ENCODE peak calls at places on chromosomes 13 and 19, in ten cellular contexts. One of them, this sample, is unnamed.

GRCh38 chr19:18999896-19000620 is 33.3 kb downstream of the SUGP2 start:
- DNase-seq in lower leg skin: no peak
- DNase-seq in RWPE1: no peak
- DNase-seq in nephron progenitor cell: no peak
- DNase-seq in H9: no peak
- DNase-seq in AG04449: no peak
- DNase-seq in body of pancreas: no peak
- DNase-seq in AG09319: no peak
- DNase-seq in bronchial epithelial cell: no peak
- DNase-seq in A549: peak
- DNase-seq in this sample: no peak

GRCh38 chr19:46466536-46467199 is 4.7 kb downstream of the PNMA8A start:
- DNase-seq in H9: no peak
- DNase-seq in RWPE1: peak
- DNase-seq in bronchial epithelial cell: peak
- DNase-seq in AG09319: no peak
- DNase-seq in body of pancreas: no peak
- DNase-seq in AG04449: peak
- DNase-seq in lower leg skin: no peak
- DNase-seq in A549: no peak
- DNase-seq in nephron progenitor cell: no peak
- DNase-seq in this sample: no peak

GRCh38 chr13:50915562-50915961 is 6.0 kb downstream of the RNASEH2B start:
- DNase-seq in AG04449: no peak
- DNase-seq in A549: no peak
- DNase-seq in lower leg skin: no peak
- DNase-seq in AG09319: no peak
- DNase-seq in bronchial epithelial cell: no peak
- DNase-seq in H9: no peak
- DNase-seq in body of pancreas: no peak
- DNase-seq in nephron progenitor cell: no peak
- DNase-seq in RWPE1: no peak
- DNase-seq in this sample: no peak

GRCh38 chr19:12748489-12748888 is 3.1 kb upstream of the BEST2 start:
- DNase-seq in nephron progenitor cell: no peak
- DNase-seq in RWPE1: no peak
- DNase-seq in AG09319: no peak
- DNase-seq in A549: no peak
- DNase-seq in bronchial epithelial cell: no peak
- DNase-seq in AG04449: no peak
- DNase-seq in body of pancreas: no peak
- DNase-seq in lower leg skin: no peak
- DNase-seq in H9: no peak
- DNase-seq in this sample: no peak

GRCh38 chr19:4081441-4082129 is 14.9 kb upstream of the ZBTB7A start:
- DNase-seq in AG04449: no peak
- DNase-seq in AG09319: no peak
- DNase-seq in H9: no peak
- DNase-seq in lower leg skin: no peak
- DNase-seq in body of pancreas: no peak
- DNase-seq in A549: peak
- DNase-seq in RWPE1: no peak
- DNase-seq in nephron progenitor cell: no peak
- DNase-seq in bronchial epithelial cell: no peak
- DNase-seq in this sample: no peak

GRCh38 chr13:39415403-39415802 is 187.6 kb downstream of the LHFPL6 start:
- DNase-seq in AG09319: no peak
- DNase-seq in nephron progenitor cell: no peak
- DNase-seq in lower leg skin: no peak
- DNase-seq in body of pancreas: peak
- DNase-seq in bronchial epithelial cell: peak
- DNase-seq in H9: peak
- DNase-seq in RWPE1: peak
- DNase-seq in A549: peak
- DNase-seq in AG04449: no peak
- DNase-seq in this sample: no peak

GRCh38 chr19:49741210-49741844 is 21.8 kb downstream of the TSKS start:
- DNase-seq in RWPE1: no peak
- DNase-seq in AG09319: no peak
- DNase-seq in lower leg skin: no peak
- DNase-seq in bronchial epithelial cell: no peak
- DNase-seq in H9: no peak
- DNase-seq in AG04449: no peak
- DNase-seq in A549: no peak
- DNase-seq in nephron progenitor cell: no peak
- DNase-seq in body of pancreas: no peak
- DNase-seq in this sample: no peak

GRCh38 chr19:39936020-39936419 is 1.6 kb upstream of the FCGBP start:
- DNase-seq in nephron progenitor cell: no peak
- DNase-seq in RWPE1: no peak
- DNase-seq in bronchial epithelial cell: no peak
- DNase-seq in body of pancreas: no peak
- DNase-seq in lower leg skin: no peak
- DNase-seq in AG09319: no peak
- DNase-seq in H9: no peak
- DNase-seq in AG04449: no peak
- DNase-seq in A549: peak
- DNase-seq in this sample: no peak

GRCh38 chr19:48757741-48758144 is 2.4 kb downstream of the FGF21 start:
- DNase-seq in H9: no peak
- DNase-seq in A549: no peak
- DNase-seq in nephron progenitor cell: no peak
- DNase-seq in body of pancreas: no peak
- DNase-seq in AG09319: no peak
- DNase-seq in RWPE1: no peak
- DNase-seq in lower leg skin: no peak
- DNase-seq in bronchial epithelial cell: no peak
- DNase-seq in AG04449: no peak
- DNase-seq in this sample: no peak

GRCh38 chr13:50910483-50910805 is 853 bp downstream of the RNASEH2B start:
- DNase-seq in lower leg skin: no peak
- DNase-seq in RWPE1: peak
- DNase-seq in H9: peak
- DNase-seq in nephron progenitor cell: peak
- DNase-seq in AG09319: no peak
- DNase-seq in A549: peak
- DNase-seq in AG04449: no peak
- DNase-seq in bronchial epithelial cell: no peak
- DNase-seq in body of pancreas: peak
- DNase-seq in this sample: no peak

GRCh38 chr13:89920461-89920860 is 1427.0 kb upstream of the MIR17HG start:
- DNase-seq in lower leg skin: no peak
- DNase-seq in AG04449: no peak
- DNase-seq in body of pancreas: no peak
- DNase-seq in RWPE1: no peak
- DNase-seq in A549: no peak
- DNase-seq in nephron progenitor cell: no peak
- DNase-seq in AG09319: no peak
- DNase-seq in H9: no peak
- DNase-seq in bronchial epithelial cell: no peak
- DNase-seq in this sample: no peak

GRCh38 chr13:35349673-35350278 is 126.7 kb downstream of the MAB21L1 start:
- DNase-seq in bronchial epithelial cell: peak
- DNase-seq in A549: peak
- DNase-seq in AG09319: no peak
- DNase-seq in AG04449: no peak
- DNase-seq in lower leg skin: no peak
- DNase-seq in RWPE1: peak
- DNase-seq in H9: no peak
- DNase-seq in nephron progenitor cell: no peak
- DNase-seq in body of pancreas: no peak
- DNase-seq in this sample: no peak

GRCh38 chr13:110137677-110138008 is 169.3 kb downstream of the COL4A1 start:
- DNase-seq in AG04449: no peak
- DNase-seq in RWPE1: peak
- DNase-seq in body of pancreas: peak
- DNase-seq in lower leg skin: no peak
- DNase-seq in nephron progenitor cell: peak
- DNase-seq in bronchial epithelial cell: no peak
- DNase-seq in A549: peak
- DNase-seq in H9: no peak
- DNase-seq in AG09319: no peak
- DNase-seq in this sample: no peak

GRCh38 chr13:37349916-37350315 is 244.5 kb upstream of the CSNK1A1L start:
- DNase-seq in H9: no peak
- DNase-seq in AG04449: no peak
- DNase-seq in nephron progenitor cell: no peak
- DNase-seq in lower leg skin: no peak
- DNase-seq in RWPE1: no peak
- DNase-seq in bronchial epithelial cell: no peak
- DNase-seq in A549: no peak
- DNase-seq in body of pancreas: no peak
- DNase-seq in AG09319: no peak
- DNase-seq in this sample: no peak

GRCh38 chr13:20401958-20402856 is 123.5 kb downstream of the CRYL1 start:
- DNase-seq in nephron progenitor cell: no peak
- DNase-seq in AG09319: no peak
- DNase-seq in A549: no peak
- DNase-seq in lower leg skin: peak
- DNase-seq in body of pancreas: no peak
- DNase-seq in AG04449: peak
- DNase-seq in bronchial epithelial cell: peak
- DNase-seq in H9: no peak
- DNase-seq in RWPE1: peak
- DNase-seq in this sample: no peak

GRCh38 chr13:35389535-35389934 is 87.0 kb downstream of the MAB21L1 start:
- DNase-seq in bronchial epithelial cell: no peak
- DNase-seq in AG09319: no peak
- DNase-seq in RWPE1: no peak
- DNase-seq in lower leg skin: no peak
- DNase-seq in AG04449: no peak
- DNase-seq in A549: no peak
- DNase-seq in nephron progenitor cell: no peak
- DNase-seq in H9: no peak
- DNase-seq in body of pancreas: no peak
- DNase-seq in this sample: no peak

GRCh38 chr19:45130888-45131615 is 29.7 kb downstream of the NKPD1 start:
- DNase-seq in lower leg skin: no peak
- DNase-seq in AG04449: no peak
- DNase-seq in bronchial epithelial cell: peak
- DNase-seq in AG09319: no peak
- DNase-seq in A549: peak
- DNase-seq in H9: no peak
- DNase-seq in nephron progenitor cell: peak
- DNase-seq in body of pancreas: no peak
- DNase-seq in RWPE1: peak
- DNase-seq in this sample: no peak

DNA sequence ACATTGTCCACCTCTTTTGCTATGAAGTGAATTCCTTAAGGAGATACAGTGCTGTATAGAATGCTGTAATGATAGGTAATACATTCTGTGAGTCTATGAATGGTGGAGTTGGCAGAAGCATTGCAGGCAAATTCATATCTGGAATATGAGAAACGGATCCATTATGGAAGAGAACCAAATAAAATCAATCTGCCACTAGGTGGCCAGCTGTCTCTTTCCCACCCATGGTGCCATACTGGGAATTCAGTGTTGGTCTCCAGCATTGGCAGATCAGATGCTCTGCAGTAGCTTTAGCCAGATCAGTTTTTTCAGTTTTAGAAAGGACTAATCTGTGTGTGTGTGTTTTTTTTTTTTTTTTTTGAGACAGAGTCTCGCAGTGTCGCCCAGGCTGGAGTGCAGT is 27.6 kb downstream of the DNAJC3 start:
- DNase-seq in nephron progenitor cell: no peak
- DNase-seq in bronchial epithelial cell: no peak
- DNase-seq in AG09319: no peak
- DNase-seq in lower leg skin: no peak
- DNase-seq in AG04449: no peak
- DNase-seq in body of pancreas: peak
- DNase-seq in RWPE1: no peak
- DNase-seq in A549: peak
- DNase-seq in H9: no peak
- DNase-seq in this sample: no peak
- TF ChIP-seq CTCF in nephron progenitor cell: peak
- TF ChIP-seq CTCF in bronchial epithelial cell: peak
- TF ChIP-seq CTCF in AG09319: peak
- TF ChIP-seq CTCF in lower leg skin: no peak
- TF ChIP-seq CTCF in AG04449: no peak
- TF ChIP-seq CTCF in body of pancreas: peak
- TF ChIP-seq CTCF in RWPE1: no peak
- TF ChIP-seq CTCF in A549: peak
- TF ChIP-seq CTCF in H9: peak
- TF ChIP-seq CTCF in this sample: no peak

GRCh38 chr19:35741216-35741541 is 1.1 kb downstream of the IGFLR1 start:
- DNase-seq in AG09319: no peak
- DNase-seq in H9: no peak
- DNase-seq in AG04449: no peak
- DNase-seq in bronchial epithelial cell: no peak
- DNase-seq in A549: no peak
- DNase-seq in lower leg skin: no peak
- DNase-seq in body of pancreas: no peak
- DNase-seq in RWPE1: no peak
- DNase-seq in nephron progenitor cell: no peak
- DNase-seq in this sample: no peak
- TF ChIP-seq CTCF in AG09319: no peak
- TF ChIP-seq CTCF in H9: peak
- TF ChIP-seq CTCF in AG04449: no peak
- TF ChIP-seq CTCF in bronchial epithelial cell: no peak
- TF ChIP-seq CTCF in A549: no peak
- TF ChIP-seq CTCF in lower leg skin: no peak
- TF ChIP-seq CTCF in body of pancreas: no peak
- TF ChIP-seq CTCF in RWPE1: no peak
- TF ChIP-seq CTCF in nephron progenitor cell: peak
- TF ChIP-seq CTCF in this sample: no peak

GRCh38 chr13:96000069-96000468 is 53.1 kb downstream of the UGGT2 start:
- DNase-seq in A549: no peak
- DNase-seq in lower leg skin: no peak
- DNase-seq in H9: no peak
- DNase-seq in AG09319: no peak
- DNase-seq in body of pancreas: no peak
- DNase-seq in AG04449: no peak
- DNase-seq in RWPE1: no peak
- DNase-seq in bronchial epithelial cell: no peak
- DNase-seq in nephron progenitor cell: no peak
- DNase-seq in this sample: no peak

GRCh38 chr13:96003304-96003703 is 49.9 kb downstream of the UGGT2 start:
- DNase-seq in A549: peak
- DNase-seq in H9: no peak
- DNase-seq in lower leg skin: no peak
- DNase-seq in AG04449: no peak
- DNase-seq in AG09319: no peak
- DNase-seq in RWPE1: no peak
- DNase-seq in nephron progenitor cell: no peak
- DNase-seq in body of pancreas: no peak
- DNase-seq in bronchial epithelial cell: peak
- DNase-seq in this sample: no peak
- TF ChIP-seq CTCF in A549: no peak
- TF ChIP-seq CTCF in H9: peak
- TF ChIP-seq CTCF in lower leg skin: no peak
- TF ChIP-seq CTCF in AG04449: no peak
- TF ChIP-seq CTCF in AG09319: no peak
- TF ChIP-seq CTCF in RWPE1: no peak
- TF ChIP-seq CTCF in nephron progenitor cell: no peak
- TF ChIP-seq CTCF in body of pancreas: peak
- TF ChIP-seq CTCF in bronchial epithelial cell: no peak
- TF ChIP-seq CTCF in this sample: no peak

DNA sequence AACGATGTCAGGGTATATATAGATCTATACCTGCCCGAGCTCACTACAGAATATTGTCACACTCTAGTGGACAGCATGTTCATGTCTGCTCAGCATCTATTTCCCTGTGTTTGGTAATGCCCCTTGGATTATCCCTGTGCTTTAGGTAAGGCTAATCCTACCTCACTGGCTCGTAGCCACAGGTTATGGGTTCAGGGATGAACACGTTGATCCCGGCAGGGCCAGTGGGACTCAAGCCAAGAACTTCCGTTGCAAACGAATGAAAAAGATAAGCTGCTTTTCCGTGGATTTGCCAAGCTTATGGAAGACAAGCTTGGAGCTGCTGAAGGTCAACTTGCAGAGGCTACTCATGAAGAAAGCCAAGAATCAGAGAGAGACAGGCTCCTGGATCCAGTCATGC is 400.0 kb upstream of the TSHZ3 start:
- DNase-seq in H9: no peak
- DNase-seq in bronchial epithelial cell: no peak
- DNase-seq in nephron progenitor cell: no peak
- DNase-seq in RWPE1: no peak
- DNase-seq in A549: no peak
- DNase-seq in AG09319: no peak
- DNase-seq in body of pancreas: no peak
- DNase-seq in lower leg skin: peak
- DNase-seq in AG04449: no peak
- DNase-seq in this sample: no peak
- TF ChIP-seq CTCF in H9: no peak
- TF ChIP-seq CTCF in bronchial epithelial cell: no peak
- TF ChIP-seq CTCF in nephron progenitor cell: no peak
- TF ChIP-seq CTCF in RWPE1: no peak
- TF ChIP-seq CTCF in A549: no peak
- TF ChIP-seq CTCF in AG09319: no peak
- TF ChIP-seq CTCF in body of pancreas: no peak
- TF ChIP-seq CTCF in lower leg skin: no peak
- TF ChIP-seq CTCF in AG04449: no peak
- TF ChIP-seq CTCF in this sample: no peak

This sample was measured in CD8-positive, alpha-beta T cell.